ENCODE peak calls at places on chromosome 10, in six cellular contexts. Y, E, S, U, L and K are unnamed samples.

GRCh38 chr10:11586170-11586569 is 25.3 kb downstream of the USP6NL start:
- DNase-seq in E (no peak), Y (no peak), U (no peak), S (no peak), L (no peak), K (no peak)

GRCh38 chr10:14389981-14390590 is 59.4 kb upstream of the FRMD4A start:
- DNase-seq in U (no peak), Y (no peak), S (no peak), E (peak), L (no peak), K (no peak)

GRCh38 chr10:126561499-126562208 is 108.8 kb downstream of the C10orf90 start:
- DNase-seq in U (no peak), S (no peak), Y (no peak), L (peak), E (no peak), K (no peak)

GRCh38 chr10:42574336-42574735 is 64.0 kb downstream of the ZNF33B start:
- DNase-seq in U (no peak), L (no peak), E (no peak), S (no peak), Y (no peak), K (no peak)

GRCh38 chr10:84329986-84330651 is 1.7 kb downstream of the CCSER2 start:
- DNase-seq in E (peak), S (no peak), L (no peak), Y (no peak), U (no peak), K (no peak)

GRCh38 chr10:13681095-13681494 is 94.3 kb downstream of the PRPF18 start:
- DNase-seq in E (no peak), L (no peak), S (no peak), Y (no peak), U (no peak), K (no peak)

GRCh38 chr10:99658622-99659030 is 683 bp upstream of the ENTPD7 start:
- DNase-seq in U (peak), L (no peak), E (no peak), Y (no peak), S (peak), K (peak)

GRCh38 chr10:12902135-12902572 is 99.4 kb downstream of the CCDC3 start:
- DNase-seq in U (no peak), S (no peak), E (peak), L (no peak), Y (peak), K (peak)

GRCh38 chr10:44012921-44013320 is 364.2 kb upstream of the ZNF32 start:
- DNase-seq in L (no peak), Y (no peak), S (no peak), U (no peak), E (no peak), K (no peak)

GRCh38 chr10:81018898-81019890 is 481.5 kb downstream of the SH2D4B start:
- DNase-seq in Y (no peak), E (no peak), S (no peak), U (no peak), L (no peak), K (peak)

GRCh38 chr10:132849546-132850031 is 63.6 kb upstream of the NKX6-2 start:
- DNase-seq in U (peak), L (no peak), Y (no peak), E (no peak), S (no peak), K (no peak)

GRCh38 chr10:36790000-36790399 is 335.4 kb upstream of the ANKRD30A start:
- DNase-seq in U (no peak), E (no peak), S (no peak), L (no peak), Y (no peak), K (no peak)

GRCh38 chr10:1123198-1123597 is 67.0 kb downstream of the WDR37 start:
- DNase-seq in U (no peak), E (no peak), L (no peak), S (no peak), Y (no peak), K (no peak)

GRCh38 chr10:102831322-102832071 is 5.7 kb downstream of the CYP17A1 start:
- DNase-seq in Y (no peak), L (no peak), S (peak), U (no peak), E (no peak), K (no peak)

GRCh38 chr10:110336111-110336721 is 31.5 kb upstream of the SMNDC1 start:
- DNase-seq in Y (no peak), U (no peak), L (no peak), S (no peak), E (no peak), K (peak)

GRCh38 chr10:71888623-71889387 is 37.8 kb upstream of the PSAP start:
- DNase-seq in E (peak), L (peak), Y (peak), S (peak), U (peak), K (peak)

GRCh38 chr10:71604324-71605018 is 115.1 kb downstream of the C10orf105 start:
- DNase-seq in L (no peak), E (no peak), U (no peak), Y (no peak), S (no peak), K (no peak)

GRCh38 chr10:125016123-125016522 is 74.2 kb downstream of the ZRANB1 start:
- DNase-seq in L (peak), Y (no peak), U (peak), E (no peak), S (no peak), K (no peak)

GRCh38 chr10:120999868-121000267 is 148.7 kb downstream of the WDR11 start:
- DNase-seq in E (no peak), Y (no peak), S (no peak), U (no peak), L (no peak), K (no peak)

GRCh38 chr10:133445751-133446708 is 7.7 kb upstream of the SCART1 start:
- DNase-seq in Y (no peak), U (peak), E (no peak), L (no peak), S (no peak), K (no peak)

GRCh38 chr10:96082748-96083147 is 39.4 kb downstream of the CCNJ start:
- DNase-seq in U (no peak), Y (no peak), S (no peak), L (no peak), E (no peak), K (no peak)

GRCh38 chr10:88205842-88206446 is 342.5 kb downstream of the PTEN start:
- DNase-seq in E (no peak), Y (no peak), S (no peak), L (no peak), U (no peak), K (no peak)

GRCh38 chr10:98423691-98424120 is 8.7 kb upstream of the PYROXD2 start:
- DNase-seq in L (no peak), S (no peak), E (no peak), Y (peak), U (no peak), K (no peak)

GRCh38 chr10:114682121-114682520 is 24.0 kb upstream of the ABLIM1 start:
- DNase-seq in U (no peak), Y (no peak), L (no peak), S (no peak), E (no peak), K (no peak)

GRCh38 chr10:103717341-103718246 is 137.8 kb downstream of the SH3PXD2A start:
- DNase-seq in Y (no peak), L (no peak), S (no peak), E (no peak), U (no peak), K (no peak)